ENCODE peak calls at places on chromosome 1, in four cellular contexts. L, Q, V and N are unnamed samples.

GRCh38 chr1:2803086-2803930 is 1.8 kb upstream of the TTC34 start:
- DNase-seq in L (no peak), Q (no peak), V (no peak), N (no peak)

GRCh38 chr1:30790850-30791778 is 33.5 kb upstream of the LAPTM5 start:
- DNase-seq in L (peak; percentile 49), Q (no peak), V (no peak), N (no peak)

GRCh38 chr1:50333595-50333974 is 89.7 kb downstream of the DMRTA2 start:
- DNase-seq in L (peak; percentile 24), Q (no peak), V (peak; percentile 2), N (peak; percentile 24)

GRCh38 chr1:22893292-22893691 is 79.4 kb downstream of the LACTBL1 start:
- DNase-seq in L (no peak), Q (no peak), V (no peak), N (no peak)

GRCh38 chr1:108141604-108142003 is 58.5 kb downstream of the SLC25A24 start:
- DNase-seq in L (peak; percentile 70), Q (no peak), V (peak; percentile 39), N (peak; percentile 82)

GRCh38 chr1:114342376-114342775 is 168.6 kb downstream of the TRIM33 start:
- DNase-seq in L (no peak), Q (no peak), V (peak; percentile 17), N (no peak)

GRCh38 chr1:219837274-219837993 is 90.9 kb downstream of the SLC30A10 start:
- DNase-seq in L (peak; percentile 67), Q (no peak), V (peak; percentile 50), N (peak; percentile 62)

GRCh38 chr1:186498695-186499389 is 37.9 kb upstream of the PDC start:
- DNase-seq in L (peak; percentile 79), Q (no peak), V (peak; percentile 78), N (peak; percentile 91)

GRCh38 chr1:14300991-14301703 is 297.3 kb upstream of the KAZN start:
- DNase-seq in L (no peak), Q (no peak), V (peak; percentile 29), N (no peak)

GRCh38 chr1:85449356-85449755 is 15.6 kb downstream of the DDAH1 start:
- DNase-seq in L (no peak), Q (no peak), V (no peak), N (no peak)

GRCh38 chr1:30965914-30966313 is 57.4 kb upstream of the SDC3 start:
- DNase-seq in L (no peak), Q (no peak), V (no peak), N (no peak)

GRCh38 chr1:58233753-58234152 is 312.8 kb downstream of the OMA1 start:
- DNase-seq in L (no peak), Q (no peak), V (no peak), N (no peak)